ENCODE peak calls at places on chromosomes 13 and 19, in six cellular contexts. K, H, R, W, Y and A are unnamed samples. For H3K27me3, the result is how much of the 10 kb centered on the place peaks cover.

GRCh38 chr19:35041548-35042055 is at the start of gene HPN:
- DNase-seq in K (no peak), H (peak), R (no peak), W (no peak), Y (peak), A (no peak)

GRCh38 chr13:40064154-40064713 is 408.8 kb downstream of the COG6 start:
- DNase-seq in K (no peak), H (no peak), R (no peak), W (no peak), Y (no peak), A (no peak)

GRCh38 chr19:17522988-17523872 is 11.8 kb downstream of the PGLS start:
- DNase-seq in K (peak), H (peak), R (no peak), W (peak), Y (peak), A (no peak)

GRCh38 chr19:17209126-17210036 is 5.8 kb upstream of the USE1 start:
- DNase-seq in K (no peak), H (no peak), R (no peak), W (peak), Y (no peak), A (peak)

GRCh38 chr19:35216026-35216832 is 12.3 kb downstream of the FAM187B start:
- DNase-seq in K (no peak), H (no peak), R (no peak), W (no peak), Y (peak), A (peak)

GRCh38 chr19:13070425-13071140 is 32.1 kb downstream of the LYL1 start:
- DNase-seq in K (no peak), H (no peak), R (no peak), W (no peak), Y (no peak), A (no peak)

GRCh38 chr13:105665284-105665683 is 870.2 kb downstream of the EFNB2 start:
- DNase-seq in K (no peak), H (no peak), R (no peak), W (no peak), Y (no peak), A (peak)

GRCh38 chr19:44759083-44759804 is 10.7 kb downstream of the BCL3 start:
- DNase-seq in K (no peak), H (no peak), R (no peak), W (no peak), Y (no peak), A (no peak)

GRCh38 chr13:72403396-72404010 is 323.9 kb downstream of the MZT1 start:
- DNase-seq in K (no peak), H (no peak), R (no peak), W (no peak), Y (no peak), A (peak)
- H3K4me3 ChIP-seq in K (no peak), H (no peak), R (no peak), W (no peak), Y (no peak), A (no peak)

DNA sequence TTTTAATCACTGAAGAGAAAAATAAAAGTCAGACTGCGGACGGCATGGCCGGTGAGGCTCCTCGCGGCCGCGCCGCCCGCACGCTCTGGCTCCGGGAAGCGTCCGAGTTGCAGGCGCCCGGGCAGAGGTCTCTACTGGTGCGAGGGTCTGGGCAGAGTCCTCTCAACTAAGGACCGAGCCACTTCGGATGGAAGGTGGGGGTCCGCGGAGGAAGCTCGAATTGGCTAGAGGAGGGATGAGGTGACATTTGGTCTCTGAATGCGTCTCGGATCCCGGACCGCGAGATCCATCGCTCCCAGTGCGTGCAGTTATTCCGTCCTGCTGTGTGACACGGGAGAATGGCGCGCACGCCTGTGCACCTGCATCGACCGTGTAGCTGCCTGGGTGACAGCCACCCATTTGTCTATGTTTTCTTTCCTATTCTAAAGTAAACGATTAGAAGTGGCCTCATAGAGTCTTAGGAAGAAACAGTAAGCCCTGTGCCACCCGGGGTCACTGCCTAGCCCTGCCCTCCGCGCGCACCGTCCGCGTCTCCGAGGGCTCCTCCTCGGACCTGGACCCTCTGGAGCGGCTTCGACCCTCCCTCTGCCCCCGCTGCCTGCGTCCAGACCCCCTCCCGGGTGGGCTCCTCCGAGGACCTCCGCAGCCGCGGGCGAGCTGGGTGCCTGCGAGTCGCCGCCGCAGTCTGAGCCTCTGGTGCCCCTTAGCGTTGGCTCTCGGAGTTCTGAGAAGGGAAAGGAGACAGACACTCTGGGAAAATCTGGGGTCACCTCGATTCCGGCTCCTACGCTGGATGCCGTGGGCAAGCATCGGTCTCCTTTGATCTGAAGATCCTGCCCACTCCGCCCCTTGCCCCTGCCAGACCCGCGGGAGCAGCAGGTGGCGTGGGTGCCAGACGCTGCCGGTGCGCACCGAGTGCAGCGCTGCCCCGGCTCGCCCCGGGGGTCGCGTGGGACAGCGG is 347.4 kb downstream of the LIG4 start:
- DNase-seq in K (no peak), H (peak), R (no peak), W (no peak), Y (peak), A (no peak)
- TF ChIP-seq CTCF in K (no peak), H (no peak), R (no peak), W (no peak), Y (peak), A (peak)

DNA sequence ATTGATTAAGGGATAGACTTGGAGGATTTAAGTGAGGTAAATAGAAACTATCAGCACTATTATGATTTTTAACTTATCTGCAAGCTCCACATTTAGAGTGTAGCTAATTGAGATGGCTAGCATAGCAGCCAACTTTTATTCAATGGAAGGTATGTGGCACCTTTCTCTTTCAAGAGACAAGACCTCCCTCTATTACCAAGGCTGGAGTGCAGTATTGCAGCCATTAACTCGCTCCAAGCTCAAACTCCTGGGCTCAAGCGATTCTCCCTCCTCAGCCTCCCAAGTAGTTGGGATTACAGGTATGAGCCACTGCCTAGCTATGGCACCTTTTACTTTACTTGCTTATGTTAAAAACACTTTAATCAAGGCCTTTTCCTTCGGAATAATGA is 8.2 kb downstream of the TPT1 start:
- DNase-seq in K (no peak), H (no peak), R (no peak), W (no peak), Y (no peak), A (no peak)
- H3K27me3 ChIP-seq in K (under half), H (under half), R (under half), W (under half), Y (under half), A (under half)

GRCh38 chr19:18670313-18670712 is 13.2 kb upstream of the CRTC1 start:
- DNase-seq in K (no peak), H (no peak), R (no peak), W (no peak), Y (no peak), A (no peak)
- H3K4me3 ChIP-seq in K (no peak), H (no peak), R (no peak), W (no peak), Y (no peak), A (no peak)